ENCODE peak calls at places on chromosomes 11 and 22, in eight cellular contexts. I is globus pallidus; S is A549; K is HFFc6; P is stimulated activated CD8-positive, alpha-beta memory T cell treated with anti-CD3 and anti-CD28 coated beads, Interleukin-15, amount 100 ng/mL, for 1 hour; J is activated CD8-positive, alpha-beta memory T cell treated with anti-CD3 and anti-CD28 coated beads for 4 hours; U is foreskin keratinocyte; B is hepatocyte. E is an unnamed sample.

GRCh38 chr22:24146190-24146616 is 35.1 kb upstream of the SUSD2 start:
- DNase-seq in S (peak; percentile 53), U (no peak), I (peak; percentile 35), K (peak; percentile 56), B (peak; percentile 82), J (no peak), P (no peak), E (no peak)

GRCh38 chr11:19474954-19475811 is 234.4 kb upstream of the E2F8 start:
- DNase-seq in U (no peak), B (no peak), S (no peak), K (no peak), I (peak; percentile 94), J (no peak), P (no peak), E (peak; percentile 2)

GRCh38 chr22:35318346-35319215 is 18.9 kb downstream of the TOM1 start:
- DNase-seq in B (no peak), K (no peak), J (no peak), I (no peak), U (no peak), P (no peak), S (no peak), E (no peak)

GRCh38 chr11:115676206-115676605 is 172.0 kb upstream of the CADM1 start:
- DNase-seq in I (no peak), K (no peak), S (no peak), P (no peak), B (no peak), U (no peak), J (no peak), E (peak; percentile 44)

GRCh38 chr11:62648185-62648966 is 2.0 kb upstream of the GANAB start:
- DNase-seq in P (no peak), B (no peak), K (no peak), J (no peak), S (no peak), U (no peak), I (no peak), E (no peak)

GRCh38 chr11:64649304-64649703 is 58.3 kb downstream of the SLC22A12 start:
- DNase-seq in B (peak; percentile 34), S (peak; percentile 39), U (no peak), K (no peak), P (no peak), J (no peak), I (no peak), E (peak; percentile 81)

GRCh38 chr11:110085255-110085838 is 7.8 kb upstream of the ZC3H12C start:
- DNase-seq in J (no peak), I (no peak), B (no peak), P (no peak), U (no peak), S (no peak), K (no peak), E (no peak)

GRCh38 chr22:29951675-29952413 is 68.9 kb downstream of the MTMR3 start:
- DNase-seq in K (no peak), U (peak; percentile 15), I (no peak), B (no peak), J (no peak), P (no peak), S (no peak), E (no peak)

GRCh38 chr11:71188886-71189767 is 63.2 kb downstream of the SHANK2 start:
- DNase-seq in P (no peak), U (no peak), B (no peak), I (no peak), J (no peak), S (no peak), K (no peak), E (no peak)

GRCh38 chr11:48127521-48128183 is 89.0 kb upstream of the OR4B1 start:
- DNase-seq in S (no peak), P (no peak), B (no peak), J (no peak), I (no peak), U (no peak), K (no peak), E (no peak)

GRCh38 chr22:46581580-46582244 is 38.5 kb upstream of the GRAMD4 start:
- DNase-seq in I (no peak), P (no peak), S (no peak), J (no peak), U (no peak), K (no peak), B (peak; percentile 25), E (no peak)

GRCh38 chr22:29071261-29072045 is 1.4 kb upstream of the KREMEN1 start:
- DNase-seq in S (peak; percentile 31), P (no peak), K (no peak), U (peak; percentile 60), I (no peak), J (no peak), B (peak; percentile 82), E (no peak)

GRCh38 chr11:124841186-124841585 is 24.0 kb upstream of the ROBO3 start:
- DNase-seq in S (no peak), J (no peak), K (no peak), B (no peak), I (no peak), U (no peak), P (no peak), E (no peak)

GRCh38 chr22:17106785-17107546 is 14.2 kb downstream of the TMEM121B start:
- DNase-seq in P (no peak), I (peak; percentile 57), B (no peak), K (no peak), S (no peak), J (no peak), U (no peak), E (no peak)

GRCh38 chr11:101797335-101797734 is 117.5 kb upstream of the CEP126 start:
- DNase-seq in I (no peak), J (no peak), B (no peak), S (peak; percentile 1), K (no peak), U (no peak), P (no peak), E (no peak)

GRCh38 chr11:11841121-11841604 is 609 bp upstream of the USP47 start:
- DNase-seq in P (no peak), S (peak; percentile 49), K (no peak), J (no peak), I (peak; percentile 79), B (peak; percentile 63), U (no peak), E (peak; percentile 74)

GRCh38 chr22:23176645-23177027 is 3.7 kb upstream of the BCR start:
- DNase-seq in B (no peak), J (no peak), S (no peak), K (no peak), I (no peak), P (no peak), U (no peak), E (no peak)

GRCh38 chr11:75152651-75153553 is 2.0 kb downstream of the SLCO2B1 start:
- DNase-seq in J (no peak), K (no peak), U (no peak), P (no peak), B (no peak), S (no peak), I (no peak), E (no peak)

GRCh38 chr11:96149743-96150555 is 193.0 kb downstream of the MAML2 start:
- DNase-seq in U (peak; percentile 56), B (peak; percentile 35), P (no peak), K (peak; percentile 91), S (peak; percentile 67), J (no peak), I (no peak), E (no peak)

GRCh38 chr11:12185914-12186313 is 75.5 kb downstream of the MICAL2 start:
- DNase-seq in K (no peak), P (no peak), U (no peak), S (no peak), I (no peak), J (no peak), B (peak; percentile 51), E (no peak)

GRCh38 chr11:60762851-60763691 is 6.4 kb downstream of the MS4A15 start:
- DNase-seq in S (peak; percentile 36), J (no peak), I (no peak), B (peak; percentile 48), P (no peak), K (no peak), U (no peak), E (peak; percentile 3)

GRCh38 chr11:81497202-81497804 is 1236.4 kb downstream of the FAM181B start:
- DNase-seq in J (no peak), I (peak; percentile 21), U (no peak), B (peak; percentile 59), S (peak; percentile 24), P (no peak), K (peak; percentile 16), E (peak; percentile 15)

GRCh38 chr22:20563464-20563906 is 56.1 kb downstream of the MED15 start:
- DNase-seq in J (no peak), P (no peak), B (no peak), U (no peak), S (no peak), K (no peak), I (no peak), E (no peak)

GRCh38 chr11:93476796-93477195 is 66.4 kb downstream of the SMCO4 start:
- DNase-seq in S (peak; percentile 36), I (no peak), J (no peak), K (peak; percentile 81), P (no peak), B (no peak), U (peak; percentile 70), E (no peak)

GRCh38 chr11:25435197-25435596 is 896.7 kb upstream of the ANO3 start:
- DNase-seq in B (no peak), U (no peak), J (no peak), K (no peak), S (no peak), I (no peak), P (no peak), E (no peak)

GRCh38 chr11:105838668-105839403 is 183.2 kb downstream of the MSANTD4 start:
- DNase-seq in U (peak; percentile 12), I (no peak), K (no peak), P (no peak), J (no peak), S (no peak), B (no peak), E (no peak)

GRCh38 chr11:122168218-122168617 is 52.2 kb upstream of the BLID start:
- DNase-seq in U (no peak), S (no peak), J (no peak), I (no peak), P (no peak), K (no peak), B (no peak), E (no peak)

GRCh38 chr11:73194593-73194992 is 23.5 kb upstream of the P2RY2 start:
- DNase-seq in B (peak; percentile 84), I (no peak), U (peak; percentile 53), J (no peak), P (no peak), K (no peak), S (peak; percentile 32), E (no peak)